ENCODE peak calls at places on chromosome 22, in four cellular contexts. Q, C, L and J are unnamed samples.
A peak's percentile ranks its signal among the peaks of the same experiment; 100 is the strongest.

GRCh38 chr22:46057206-46057605 is 80.2 kb upstream of the WNT7B start:
- DNase-seq in Q (no peak), C (peak; percentile 61), L (peak; percentile 34), J (no peak)

GRCh38 chr22:40161182-40161581 is 16.5 kb upstream of the TNRC6B start:
- DNase-seq in Q (no peak), C (no peak), L (no peak), J (no peak)

GRCh38 chr22:29633514-29634312 is 30.3 kb downstream of the NF2 start:
- DNase-seq in Q (no peak), C (peak; percentile 55), L (no peak), J (no peak)

GRCh38 chr22:17787159-17788022 is 13.1 kb upstream of the BID start:
- DNase-seq in Q (no peak), C (no peak), L (no peak), J (no peak)

GRCh38 chr22:33038131-33038772 is 19.9 kb downstream of the SYN3 start:
- DNase-seq in Q (no peak), C (no peak), L (no peak), J (no peak)

GRCh38 chr22:47294222-47294532 is 531.7 kb downstream of the TBC1D22A start:
- DNase-seq in Q (no peak), C (peak; percentile 20), L (no peak), J (peak; percentile 63)

GRCh38 chr22:29443452-29443851 is 5.1 kb downstream of the RFPL1 start:
- DNase-seq in Q (no peak), C (no peak), L (no peak), J (no peak)

GRCh38 chr22:19703869-19704268 is 10.4 kb upstream of the SEPTIN5 start:
- DNase-seq in Q (no peak), C (no peak), L (no peak), J (no peak)

GRCh38 chr22:28768701-28769393 is 3.6 kb upstream of the CCDC117 start:
- DNase-seq in Q (no peak), C (no peak), L (no peak), J (no peak)

GRCh38 chr22:22711532-22711913 is 67.1 kb downstream of the GGTLC2 start:
- DNase-seq in Q (no peak), C (no peak), L (no peak), J (peak; percentile 56)

GRCh38 chr22:49930128-49930527 is 11.7 kb downstream of the CRELD2 start:
- DNase-seq in Q (no peak), C (no peak), L (peak; percentile 65), J (no peak)

GRCh38 chr22:25896098-25896497 is 154.1 kb downstream of the MYO18B start:
- DNase-seq in Q (no peak), C (peak; percentile 0), L (no peak), J (no peak)

GRCh38 chr22:36327922-36328551 is 59.7 kb downstream of the MYH9 start:
- DNase-seq in Q (no peak), C (no peak), L (no peak), J (no peak)

GRCh38 chr22:36942561-36942960 is 29.1 kb downstream of the CSF2RB start:
- DNase-seq in Q (no peak), C (no peak), L (no peak), J (no peak)

GRCh38 chr22:35995345-35995744 is 33.3 kb downstream of the RBFOX2 start:
- DNase-seq in Q (no peak), C (peak; percentile 20), L (no peak), J (no peak)

GRCh38 chr22:25475554-25476022 is 88.9 kb upstream of the GRK3 start:
- DNase-seq in Q (no peak), C (no peak), L (no peak), J (no peak)

GRCh38 chr22:48979482-48979881 is 848.2 kb downstream of the BRD1 start:
- DNase-seq in Q (no peak), C (no peak), L (no peak), J (no peak)

GRCh38 chr22:42742940-42743339 is 22.3 kb upstream of the A4GALT start:
- DNase-seq in Q (no peak), C (no peak), L (no peak), J (no peak)

GRCh38 chr22:42805016-42805997 is 51.8 kb downstream of the ARFGAP3 start:
- DNase-seq in Q (peak; percentile 63), C (no peak), L (no peak), J (peak; percentile 84)

GRCh38 chr22:42743501-42743991 is 22.9 kb upstream of the A4GALT start:
- DNase-seq in Q (no peak), C (peak; percentile 44), L (peak; percentile 93), J (peak; percentile 95)

GRCh38 chr22:42602470-42602869 is 12.2 kb downstream of the POLDIP3 start:
- DNase-seq in Q (no peak), C (no peak), L (no peak), J (no peak)